ENCODE peak calls at places on chromosomes 4 and X, in eight cellular contexts. E is fibroblast of lung, X is epithelial cell of esophagus, C is bronchial epithelial cell, V is suprapubic skin, F is endothelial cell of umbilical vein, H is upper lobe of right lung, N is MM.1S. I is an unnamed sample.

GRCh38 chr4:7638463-7638862 is 203.7 kb upstream of the PSAPL1 start:
- DNase-seq in E (no peak), V (no peak), X (no peak), C (no peak), H (no peak), N (no peak), F (no peak), I (no peak)

GRCh38 chr4:46432923-46433322 is 43.0 kb upstream of the GABRA2 start:
- DNase-seq in N (no peak), F (no peak), V (no peak), E (peak), C (peak), X (peak), H (no peak), I (no peak)

GRCh38 chr4:142707397-142707796 is 138.7 kb downstream of the INPP4B start:
- DNase-seq in E (no peak), C (no peak), N (no peak), F (no peak), X (no peak), V (no peak), H (no peak), I (no peak)

GRCh38 chrX:67544281-67544680 is 460 bp downstream of the AR start:
- DNase-seq in N (peak), H (peak), V (no peak), E (peak), X (no peak), C (no peak), F (no peak), I (no peak)

GRCh38 chrX:65581661-65582339 is 47.2 kb upstream of the LAS1L start:
- DNase-seq in C (peak), H (no peak), E (peak), V (peak), F (peak), X (peak), N (peak), I (peak)

GRCh38 chr4:8218371-8219050 is 19.4 kb downstream of the SH3TC1 start:
- DNase-seq in E (no peak), H (no peak), V (no peak), F (no peak), X (no peak), C (no peak), N (peak), I (no peak)

GRCh38 chr4:123110685-123111084 is 188.3 kb upstream of the NUDT6 start:
- DNase-seq in V (no peak), E (no peak), X (peak), H (no peak), N (no peak), C (peak), F (no peak), I (no peak)

GRCh38 chrX:817759-818158 is 187.2 kb downstream of the SHOX start:
- DNase-seq in C (no peak), H (no peak), V (no peak), N (no peak), F (no peak), X (no peak), E (no peak), I (no peak)

GRCh38 chr4:181525641-181526040 is 717.6 kb upstream of the TENM3 start:
- DNase-seq in X (peak), C (no peak), V (no peak), N (no peak), F (no peak), E (no peak), H (no peak), I (no peak)

GRCh38 chr4:5928241-5928640 is 35.4 kb upstream of the CRMP1 start:
- DNase-seq in F (no peak), E (no peak), C (no peak), H (no peak), X (no peak), V (no peak), N (no peak), I (no peak)

GRCh38 chr4:185597532-185598188 is 62.4 kb upstream of the PDLIM3 start:
- DNase-seq in F (peak), E (peak), H (peak), C (peak), V (peak), X (peak), N (peak), I (peak)

GRCh38 chr4:75800972-75801371 is 76.6 kb downstream of the USO1 start:
- DNase-seq in F (peak), H (no peak), E (no peak), V (no peak), N (no peak), X (peak), C (peak), I (peak)

GRCh38 chr4:147616849-147617172 is 386 bp upstream of the TMEM184C start:
- DNase-seq in H (no peak), V (no peak), E (no peak), X (no peak), C (no peak), F (no peak), N (no peak), I (no peak)

GRCh38 chr4:20176881-20177280 is 74.8 kb upstream of the SLIT2 start:
- DNase-seq in N (no peak), E (no peak), H (no peak), C (no peak), F (no peak), X (no peak), V (no peak), I (no peak)

GRCh38 chrX:124127496-124127895 is 166.0 kb downstream of the STAG2 start:
- DNase-seq in V (no peak), E (no peak), H (no peak), F (no peak), X (no peak), N (no peak), C (no peak), I (no peak)

GRCh38 chr4:90718926-90719325 is 591.7 kb downstream of the CCSER1 start:
- DNase-seq in E (no peak), V (no peak), F (no peak), N (no peak), H (no peak), X (no peak), C (no peak), I (no peak)

GRCh38 chr4:81506731-81507130 is 35.0 kb upstream of the RASGEF1B start:
- DNase-seq in N (no peak), X (no peak), H (no peak), C (no peak), V (no peak), F (no peak), E (no peak), I (no peak)

GRCh38 chrX:120726294-120726693 is 96.4 kb upstream of the C1GALT1C1 start:
- DNase-seq in C (no peak), F (no peak), E (no peak), V (no peak), N (peak), X (no peak), H (no peak), I (no peak)

GRCh38 chr4:1813915-1814314 is 20.8 kb downstream of the FGFR3 start:
- DNase-seq in N (no peak), F (no peak), E (no peak), X (no peak), V (no peak), H (no peak), C (no peak), I (no peak)

GRCh38 chr4:109754093-109754857 is 24.4 kb upstream of the PLA2G12A start:
- DNase-seq in H (no peak), V (no peak), F (no peak), N (no peak), X (no peak), C (no peak), E (no peak), I (no peak)

GRCh38 chrX:11159149-11159548 is 48.0 kb downstream of the HCCS start:
- DNase-seq in V (no peak), F (no peak), X (no peak), H (no peak), N (no peak), C (no peak), E (no peak), I (no peak)

GRCh38 chr4:152112887-152113286 is 352.1 kb upstream of the GATB start:
- DNase-seq in H (no peak), C (no peak), F (no peak), E (no peak), X (no peak), N (peak), V (no peak), I (no peak)

GRCh38 chrX:24395775-24396174 is 35.3 kb downstream of the SUPT20HL1 start:
- DNase-seq in F (peak), H (no peak), E (peak), C (peak), N (peak), X (peak), V (no peak), I (peak)

GRCh38 chr4:98996056-98996941 is 778 bp downstream of the METAP1 start:
- DNase-seq in E (peak), F (peak), V (peak), N (peak), C (peak), H (no peak), X (peak), I (peak)

GRCh38 chrX:135086197-135086854 is 34.0 kb downstream of the ETDB start:
- DNase-seq in H (no peak), V (no peak), X (peak), F (peak), N (peak), E (peak), C (peak), I (peak)

GRCh38 chr4:38469410-38469809 is 194.6 kb upstream of the KLF3 start:
- DNase-seq in C (no peak), E (no peak), V (no peak), N (no peak), H (no peak), F (no peak), X (peak), I (no peak)

GRCh38 chrX:86455495-86455894 is 307.2 kb downstream of the DACH2 start:
- DNase-seq in N (no peak), V (no peak), E (peak), X (no peak), F (no peak), H (no peak), C (no peak), I (no peak)

GRCh38 chr4:121252224-121252806 is 88.2 kb upstream of the TNIP3 start:
- DNase-seq in N (peak), F (peak), E (peak), C (peak), H (peak), X (peak), V (peak), I (peak)

GRCh38 chr4:621296-622070 is 3.9 kb upstream of the PDE6B start:
- DNase-seq in H (no peak), V (peak), N (no peak), C (no peak), E (no peak), X (no peak), F (no peak), I (no peak)

GRCh38 chr4:42733380-42733779 is 76.5 kb upstream of the ATP8A1 start:
- DNase-seq in X (no peak), F (no peak), H (no peak), N (no peak), C (no peak), V (no peak), E (no peak), I (no peak)

GRCh38 chr4:112327950-112328349 is 30.8 kb downstream of the ALPK1 start:
- DNase-seq in H (no peak), F (peak), C (peak), E (peak), X (peak), N (peak), V (no peak), I (peak)

GRCh38 chrX:130916636-130917422 is 13.8 kb upstream of the ENOX2 start:
- DNase-seq in E (peak), V (no peak), F (peak), X (peak), N (peak), H (no peak), C (peak), I (peak)

GRCh38 chr4:92339671-92340070 is 35.9 kb downstream of the GRID2 start:
- DNase-seq in V (no peak), C (no peak), H (no peak), N (no peak), F (no peak), E (peak), X (no peak), I (no peak)

GRCh38 chrX:153927686-153927935 is 1.5 kb upstream of the ARHGAP4 start:
- DNase-seq in V (no peak), C (no peak), H (no peak), E (no peak), X (no peak), N (peak), F (no peak), I (no peak)

GRCh38 chr4:139009702-139010101 is 5.9 kb upstream of the NOCT start:
- DNase-seq in X (no peak), H (no peak), V (no peak), C (no peak), F (no peak), N (no peak), E (no peak), I (no peak)

GRCh38 chrX:115367956-115368355 is 78.4 kb downstream of the LUZP4 start:
- DNase-seq in C (peak), X (peak), E (peak), N (no peak), V (no peak), F (peak), H (no peak), I (no peak)

GRCh38 chr4:94833394-94833793 is 75.6 kb downstream of the BMPR1B start:
- DNase-seq in E (no peak), C (no peak), N (no peak), F (no peak), V (no peak), X (no peak), H (no peak), I (no peak)

GRCh38 chr4:55004831-55005230 is 120.6 kb downstream of the KDR start:
- DNase-seq in N (no peak), F (no peak), E (no peak), X (no peak), V (no peak), H (no peak), C (no peak), I (no peak)

GRCh38 chr4:55010550-55010949 is 114.8 kb downstream of the KDR start:
- DNase-seq in V (no peak), X (no peak), C (no peak), N (no peak), E (no peak), F (no peak), H (no peak), I (no peak)

GRCh38 chr4:55012363-55013255 is 112.8 kb downstream of the KDR start:
- DNase-seq in C (no peak), X (no peak), N (no peak), F (peak), E (no peak), V (no peak), H (no peak), I (no peak)

GRCh38 chr4:55005910-55006309 is 119.5 kb downstream of the KDR start:
- DNase-seq in C (no peak), F (no peak), H (no peak), N (no peak), E (no peak), V (no peak), X (no peak), I (no peak)

DNA sequence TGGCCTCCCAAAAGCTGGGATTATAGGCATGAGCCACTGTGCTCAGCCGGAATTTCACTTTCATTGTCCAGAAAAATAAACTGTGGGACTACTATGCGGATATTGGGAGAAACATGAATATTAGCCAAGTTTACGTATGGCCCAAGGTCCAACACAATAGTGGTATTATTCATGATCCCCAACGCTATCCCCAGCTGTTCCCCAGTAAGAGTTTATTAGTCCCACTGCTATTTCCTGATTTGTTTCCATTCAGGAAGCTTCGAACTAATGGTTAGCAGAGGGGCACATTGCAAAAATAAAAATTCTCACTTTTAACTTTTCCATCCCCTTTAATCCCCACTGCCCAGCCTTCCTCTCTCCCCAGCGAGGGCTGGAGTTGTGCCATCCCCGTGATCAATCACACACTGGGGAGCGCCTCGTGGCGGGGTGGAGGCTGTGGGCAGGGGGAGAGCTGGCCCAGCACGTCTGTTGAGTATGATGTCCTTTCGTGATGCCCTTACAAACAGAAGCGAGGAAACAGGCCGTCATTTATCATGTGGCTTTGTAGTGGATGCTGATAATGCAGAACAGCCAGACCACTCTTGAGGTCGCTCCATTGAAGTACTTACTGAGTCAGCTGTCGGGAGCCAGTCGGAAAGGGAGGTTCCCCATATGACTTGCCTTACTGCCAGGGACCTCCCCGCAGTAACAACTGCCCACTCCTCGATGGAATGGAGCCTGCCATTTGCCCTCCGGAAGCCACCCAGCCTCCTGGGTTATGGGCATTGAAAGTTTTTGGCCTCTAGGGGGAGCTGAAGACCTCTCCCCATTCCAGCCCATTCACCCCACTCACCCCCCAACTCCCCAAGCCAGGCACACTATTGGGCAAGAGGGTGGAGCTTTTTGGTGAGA is 117.0 kb downstream of the KDR start:
- DNase-seq in X (peak), E (no peak), C (peak), H (peak), N (no peak), F (peak), V (no peak), I (no peak)
- TF ChIP-seq CTCF in X (peak), E (peak), C (peak), H (peak), N (peak), F (peak), V (no peak), I (peak)

DNA sequence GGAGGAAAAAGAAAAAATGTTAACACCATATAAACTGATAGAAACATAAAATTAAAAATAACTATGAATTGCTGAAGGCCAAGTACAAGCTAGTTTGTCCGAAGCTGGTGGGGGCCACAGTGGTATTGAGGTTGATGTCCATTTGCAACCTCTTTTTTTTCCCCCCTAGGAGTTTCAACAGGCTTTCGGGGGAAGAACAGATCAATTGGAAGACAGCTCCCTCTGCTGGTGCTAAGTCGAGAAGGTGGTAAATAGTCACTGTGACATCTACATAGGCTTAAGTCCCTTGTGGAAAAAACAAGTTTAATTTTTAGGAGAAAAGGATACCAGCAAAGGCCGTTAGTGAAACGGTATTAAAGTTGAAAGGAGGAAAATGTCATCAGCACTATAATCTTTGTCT is 115.7 kb upstream of the ZXDA start:
- DNase-seq in X (peak), N (peak), C (peak), E (peak), H (no peak), F (peak), V (no peak), I (peak)
- TF ChIP-seq CTCF in X (peak), N (peak), C (peak), E (peak), H (peak), F (peak), V (no peak), I (peak)

GRCh38 chr4:54107951-54108740 is 8.2 kb downstream of the GSX2 start:
- DNase-seq in N (no peak), E (no peak), X (no peak), C (no peak), V (no peak), H (no peak), F (no peak), I (no peak)
- TF ChIP-seq CTCF in N (no peak), E (no peak), X (peak), C (no peak), V (no peak), H (no peak), F (no peak), I (no peak)

GRCh38 chr4:186942745-186943606 is 219.3 kb upstream of the FAT1 start:
- DNase-seq in X (no peak), V (no peak), E (peak), H (no peak), N (no peak), F (no peak), C (no peak), I (no peak)
- TF ChIP-seq CTCF in X (no peak), V (no peak), E (no peak), H (no peak), N (no peak), F (no peak), C (no peak), I (no peak)

GRCh38 chr4:108170729-108171540 is 2.2 kb upstream of the LEF1 start:
- DNase-seq in V (no peak), C (no peak), F (peak), E (no peak), N (no peak), X (no peak), H (no peak), I (no peak)

GRCh38 chr4:108171541-108172230 is 3.0 kb upstream of the LEF1 start:
- DNase-seq in V (no peak), N (no peak), X (no peak), H (no peak), C (no peak), F (no peak), E (no peak), I (no peak)

GRCh38 chr4:108173599-108174057 is 4.9 kb upstream of the LEF1 start:
- DNase-seq in C (no peak), N (no peak), X (no peak), H (no peak), F (no peak), E (no peak), V (no peak), I (no peak)

GRCh38 chr4:108172780-108173598 is 4.3 kb upstream of the LEF1 start:
- DNase-seq in C (no peak), F (peak), H (peak), V (no peak), E (peak), N (peak), X (peak), I (no peak)

DNA sequence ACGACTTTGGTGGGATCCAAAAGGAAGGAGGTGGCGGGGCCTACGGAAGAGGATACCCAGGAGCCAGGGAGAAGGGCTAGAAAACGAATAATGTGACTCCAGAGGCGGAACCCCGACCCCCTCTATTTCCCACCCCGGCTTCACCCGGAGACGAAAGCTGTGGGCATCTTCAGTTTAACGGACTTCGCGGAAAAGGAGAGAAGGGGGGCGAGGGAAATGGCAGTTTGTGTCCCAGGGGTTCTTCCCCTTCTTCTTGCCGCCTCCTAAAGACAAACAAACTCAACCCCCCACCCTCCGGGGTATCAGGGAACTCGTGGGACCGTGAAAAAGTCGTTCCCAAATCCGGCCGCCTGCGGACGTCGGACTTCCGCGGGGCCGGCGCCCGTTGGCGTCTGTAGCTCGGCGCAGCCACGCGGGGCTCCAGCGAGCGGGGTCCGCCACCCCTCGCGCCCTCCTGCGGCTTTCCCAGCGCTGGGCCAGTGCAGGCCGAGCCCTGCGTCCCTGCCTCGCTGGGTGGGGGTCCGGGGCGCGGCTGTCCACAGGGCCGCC is 3.6 kb upstream of the LEF1 start:
- DNase-seq in N (peak), E (peak), X (no peak), H (peak), F (no peak), V (no peak), C (no peak), I (no peak)
- TF ChIP-seq CTCF in N (peak), E (no peak), X (no peak), H (peak), F (no peak), V (no peak), C (no peak), I (no peak)

GRCh38 chrX:68665502-68665901 is 18.0 kb downstream of the STARD8 start:
- DNase-seq in H (no peak), V (no peak), C (no peak), X (no peak), N (no peak), F (no peak), E (no peak), I (no peak)
- TF ChIP-seq CTCF in H (peak), V (no peak), C (no peak), X (peak), N (no peak), F (no peak), E (no peak), I (no peak)